ENCODE peak calls at places on chromosome 10, in five cellular contexts. T is NT2/D1, R is HepG2, M is GM12878, K is H1. A is an unnamed sample.

GRCh38 chr10:112122827-112123226 is 60.7 kb downstream of the GPAM start:
- DNase-seq in T (no peak), R (no peak), M (no peak), K (no peak), A (no peak)

GRCh38 chr10:79046326-79046725 is 22.4 kb upstream of the ZMIZ1 start:
- DNase-seq in T (no peak), R (no peak), M (no peak), K (no peak), A (no peak)

GRCh38 chr10:84530724-84531325 is 202.4 kb downstream of the CCSER2 start:
- DNase-seq in T (no peak), R (no peak), M (no peak), K (no peak), A (no peak)

GRCh38 chr10:122495406-122496340 is 34.3 kb downstream of the HTRA1 start:
- DNase-seq in T (no peak), R (no peak), M (no peak), K (no peak), A (no peak)

GRCh38 chr10:47257396-47258120 is 42.4 kb upstream of the GDF10 start:
- DNase-seq in T (no peak), R (no peak), M (peak), K (peak), A (no peak)

GRCh38 chr10:91479583-91479982 is 69.4 kb downstream of the HECTD2 start:
- DNase-seq in T (no peak), R (no peak), M (no peak), K (no peak), A (no peak)

GRCh38 chr10:133350283-133350949 is 3.2 kb downstream of the PRAP1 start:
- DNase-seq in T (no peak), R (no peak), M (no peak), K (no peak), A (no peak)

GRCh38 chr10:47261121-47261520 is 38.9 kb upstream of the GDF10 start:
- DNase-seq in T (no peak), R (no peak), M (peak), K (peak), A (no peak)

GRCh38 chr10:96863922-96864543 is 31.9 kb downstream of the LCOR start:
- DNase-seq in T (no peak), R (peak), M (peak), K (no peak), A (no peak)

GRCh38 chr10:86970152-86970886 is 2.0 kb downstream of the ADIRF start:
- DNase-seq in T (no peak), R (no peak), M (no peak), K (peak), A (peak)

GRCh38 chr10:109823196-109823595 is 100.1 kb downstream of the XPNPEP1 start:
- DNase-seq in T (no peak), R (no peak), M (no peak), K (no peak), A (no peak)

GRCh38 chr10:129812398-129812797 is 151.7 kb downstream of the EBF3 start:
- DNase-seq in T (no peak), R (no peak), M (no peak), K (no peak), A (no peak)

GRCh38 chr10:22320591-22321155 is at the start of gene BMI1:
- DNase-seq in T (no peak), R (peak), M (no peak), K (peak), A (peak)

GRCh38 chr10:97718659-97719142 is 5.2 kb downstream of the MARVELD1 start:
- DNase-seq in T (no peak), R (peak), M (no peak), K (no peak), A (no peak)

GRCh38 chr10:60798031-60798430 is 19.8 kb downstream of the CDK1 start:
- DNase-seq in T (no peak), R (no peak), M (no peak), K (no peak), A (no peak)

GRCh38 chr10:114541081-114541833 is 116.8 kb downstream of the ABLIM1 start:
- DNase-seq in T (no peak), R (no peak), M (no peak), K (no peak), A (no peak)

GRCh38 chr10:5549462-5550249 is 24.9 kb downstream of the CALML3 start:
- DNase-seq in T (no peak), R (no peak), M (no peak), K (no peak), A (no peak)

GRCh38 chr10:949446-949845 is 17.9 kb upstream of the LARP4B start:
- DNase-seq in T (no peak), R (no peak), M (no peak), K (no peak), A (no peak)

GRCh38 chr10:69319911-69320316 is 41.6 kb downstream of the HK1 start:
- DNase-seq in T (no peak), R (no peak), M (no peak), K (no peak), A (no peak)

GRCh38 chr10:13788701-13789447 is 202.1 kb downstream of the PRPF18 start:
- DNase-seq in T (no peak), R (no peak), M (no peak), K (no peak), A (no peak)

GRCh38 chr10:93703066-93703465 is 674 bp upstream of the FRA10AC1 start:
- DNase-seq in T (no peak), R (no peak), M (no peak), K (no peak), A (no peak)

GRCh38 chr10:43375401-43376020 is 4.1 kb downstream of the FXYD4 start:
- DNase-seq in T (no peak), R (no peak), M (no peak), K (no peak), A (no peak)

GRCh38 chr10:49243610-49244283 is 55.2 kb upstream of the C10orf71 start:
- DNase-seq in T (no peak), R (no peak), M (no peak), K (no peak), A (no peak)

GRCh38 chr10:530717-531116 is 158.8 kb downstream of the DIP2C start:
- DNase-seq in T (no peak), R (no peak), M (no peak), K (no peak), A (no peak)

DNA sequence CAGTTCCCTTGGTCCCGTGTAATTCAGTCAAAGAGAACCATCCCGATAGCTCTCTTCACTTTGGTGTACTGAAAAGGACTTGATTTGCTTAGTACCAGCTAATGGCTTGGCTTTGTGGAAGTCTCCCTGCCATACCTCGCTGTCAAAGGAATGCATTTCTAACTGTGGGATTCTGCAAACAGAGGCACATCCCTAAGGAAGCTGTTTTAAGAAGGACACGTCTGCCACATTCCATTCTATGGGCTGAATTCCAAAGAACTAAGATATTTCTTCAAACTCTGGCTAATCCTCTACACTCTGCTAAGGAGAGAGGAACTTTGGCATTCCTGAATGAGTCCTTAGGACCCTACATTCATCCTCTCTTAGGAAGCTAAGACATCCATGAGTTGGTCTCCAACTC is 327.9 kb downstream of the SFMBT2 start:
- DNase-seq in T (peak), R (no peak), M (no peak), K (no peak), A (no peak)
- TF ChIP-seq SUZ12 in T (no peak), R (no peak), M (no peak), K (no peak), A (no peak)

GRCh38 chr10:26486985-26487850 is 49.1 kb downstream of the APBB1IP start:
- DNase-seq in T (no peak), R (peak), M (peak), K (no peak), A (no peak)
- TF ChIP-seq SUZ12 in T (no peak), R (no peak), M (no peak), K (no peak), A (no peak)

GRCh38 chr10:124381011-124381591 is 37.6 kb downstream of the OAT start:
- DNase-seq in T (no peak), R (peak), M (no peak), K (no peak), A (no peak)
- TF ChIP-seq SUZ12 in T (no peak), R (no peak), M (no peak), K (no peak), A (no peak)

DNA sequence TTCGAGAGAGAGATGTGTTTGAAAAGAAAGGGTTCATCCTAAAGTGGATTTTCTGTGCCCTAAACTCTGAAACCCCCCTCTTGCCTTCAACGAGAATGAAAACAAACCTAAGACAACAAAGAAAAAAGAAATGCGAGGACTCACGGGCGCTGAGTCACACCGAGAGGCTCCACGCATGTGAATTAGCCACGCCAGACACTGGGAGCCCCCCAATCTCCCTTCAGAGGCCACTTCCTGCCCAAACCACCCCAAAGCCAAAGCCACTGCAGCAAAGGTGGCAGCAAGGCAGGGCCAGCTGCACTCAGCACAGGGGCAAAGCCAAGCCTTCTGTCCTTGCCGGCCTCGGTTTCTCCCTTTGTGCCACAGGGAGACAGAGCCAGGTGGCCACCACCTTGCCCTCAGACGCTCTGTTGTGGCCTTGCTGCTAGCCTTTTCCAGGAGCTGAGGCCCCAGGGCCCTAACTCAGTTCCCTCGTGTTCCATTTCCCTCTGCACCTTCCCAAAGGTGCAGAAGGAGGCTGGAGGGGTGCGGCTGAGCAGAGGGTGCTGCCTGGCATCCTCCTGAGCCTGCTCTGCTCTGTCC is 93.3 kb downstream of the FAM53B start:
- DNase-seq in T (no peak), R (no peak), M (peak), K (no peak), A (no peak)
- TF ChIP-seq SUZ12 in T (no peak), R (no peak), M (no peak), K (no peak), A (no peak)

GRCh38 chr10:119308089-119308488 is 100.7 kb downstream of the GRK5 start:
- DNase-seq in T (no peak), R (no peak), M (no peak), K (no peak), A (no peak)
- TF ChIP-seq SUZ12 in T (no peak), R (no peak), M (no peak), K (no peak), A (no peak)

DNA sequence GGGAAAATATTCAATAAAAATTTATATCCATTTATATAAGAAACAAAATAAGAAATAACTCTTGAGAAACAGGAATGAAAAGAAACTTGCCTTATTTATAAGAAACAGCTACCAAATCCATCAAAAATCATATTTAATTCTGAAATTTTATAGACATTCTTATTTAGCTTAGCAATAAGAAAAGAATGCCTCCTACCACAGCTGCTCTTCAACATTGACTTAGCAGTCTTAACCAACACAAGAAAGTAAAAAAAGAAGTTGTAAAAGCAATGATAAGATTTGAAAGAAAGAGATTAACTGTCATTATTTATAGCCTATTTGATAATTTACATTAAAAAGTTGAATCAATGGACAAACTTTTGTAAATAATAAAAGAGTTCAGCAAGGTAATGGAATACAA is 212.8 kb downstream of the ZNF365 start:
- DNase-seq in T (no peak), R (no peak), M (no peak), K (no peak), A (no peak)
- TF ChIP-seq SUZ12 in T (no peak), R (no peak), M (no peak), K (no peak), A (no peak)

A was measured in HEK293T.